ENCODE peak calls at places on chromosomes 5 and 9, in four cellular contexts. E, Q, L and X are unnamed samples.

GRCh38 chr5:139961435-139962157 is 81.5 kb downstream of the NRG2 start:
- DNase-seq in E (no peak), Q (no peak), L (no peak), X (peak; percentile 58)

GRCh38 chr5:9661316-9662015 is 31.3 kb upstream of the TAS2R1 start:
- DNase-seq in E (no peak), Q (no peak), L (no peak), X (no peak)

GRCh38 chr9:123239726-123240125 is 28.7 kb downstream of the STRBP start:
- DNase-seq in E (no peak), Q (no peak), L (no peak), X (no peak)

GRCh38 chr9:73916016-73916673 is 581.0 kb upstream of the RORB start:
- DNase-seq in E (no peak), Q (peak; percentile 19), L (no peak), X (no peak)

GRCh38 chr5:96529559-96529958 is 96.5 kb upstream of the PCSK1 start:
- DNase-seq in E (no peak), Q (no peak), L (no peak), X (no peak)

GRCh38 chr5:168570490-168571328 is 8.5 kb downstream of the PANK3 start:
- DNase-seq in E (no peak), Q (no peak), L (peak; percentile 57), X (no peak)

GRCh38 chr5:78808380-78808779 is 159.8 kb upstream of the LHFPL2 start:
- DNase-seq in E (no peak), Q (no peak), L (no peak), X (no peak)

GRCh38 chr9:35547889-35548418 is 57.1 kb upstream of the TESK1 start:
- DNase-seq in E (no peak), Q (no peak), L (no peak), X (no peak)

GRCh38 chr5:45385321-45386058 is 310.7 kb downstream of the HCN1 start:
- DNase-seq in E (no peak), Q (no peak), L (no peak), X (no peak)

GRCh38 chr9:131181091-131181681 is 55.8 kb downstream of the NUP214 start:
- DNase-seq in E (no peak), Q (no peak), L (peak; percentile 82), X (no peak)

GRCh38 chr9:19922476-19923118 is 133.8 kb upstream of the SLC24A2 start:
- DNase-seq in E (no peak), Q (peak; percentile 50), L (no peak), X (no peak)

GRCh38 chr9:95572370-95573151 is 55.8 kb upstream of the PTCH1 start:
- DNase-seq in E (no peak), Q (no peak), L (no peak), X (peak; percentile 32)

GRCh38 chr5:54904425-54904824 is 81.0 kb downstream of the ESM1 start:
- DNase-seq in E (no peak), Q (peak; percentile 24), L (peak; percentile 17), X (no peak)

GRCh38 chr5:54905942-54906537 is 79.4 kb downstream of the ESM1 start:
- DNase-seq in E (peak; percentile 69), Q (peak; percentile 56), L (peak; percentile 43), X (peak; percentile 89)

GRCh38 chr5:54900906-54901725 is 84.3 kb downstream of the ESM1 start:
- DNase-seq in E (peak; percentile 78), Q (no peak), L (no peak), X (peak; percentile 87)

GRCh38 chr5:54905246-54905770 is 80.1 kb downstream of the ESM1 start:
- DNase-seq in E (no peak), Q (no peak), L (no peak), X (no peak)

GRCh38 chr5:54902817-54903473 is 82.4 kb downstream of the ESM1 start:
- DNase-seq in E (peak; percentile 20), Q (no peak), L (no peak), X (no peak)
- H3K4me3 ChIP-seq in E (no peak overlapping the region), Q (no peak overlapping the region), L (no peak overlapping the region), X (no peak overlapping the region)

DNA sequence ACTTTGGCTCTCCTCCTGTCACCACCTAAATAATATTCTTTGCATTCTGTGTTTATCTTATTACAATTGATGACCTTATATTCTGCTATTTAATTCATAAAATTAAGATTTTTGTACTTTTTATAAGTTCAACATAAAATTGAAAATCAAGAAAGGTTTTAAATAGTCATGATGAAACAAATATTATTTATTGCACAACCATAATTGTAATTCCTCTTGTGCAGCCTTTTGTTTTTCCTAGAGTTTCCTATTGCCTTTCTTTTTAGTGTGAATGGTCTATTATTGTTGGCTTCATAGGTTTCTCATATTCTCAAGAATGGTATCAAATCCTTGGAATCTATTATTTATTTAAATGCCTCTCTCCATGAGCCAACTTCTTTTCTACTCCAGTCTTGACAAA is 117.9 kb downstream of the TMEM161B start:
- DNase-seq in E (no peak), Q (no peak), L (no peak), X (no peak)
- TF ChIP-seq CTCF in E (no peak), Q (no peak), L (no peak), X (no peak)

DNA sequence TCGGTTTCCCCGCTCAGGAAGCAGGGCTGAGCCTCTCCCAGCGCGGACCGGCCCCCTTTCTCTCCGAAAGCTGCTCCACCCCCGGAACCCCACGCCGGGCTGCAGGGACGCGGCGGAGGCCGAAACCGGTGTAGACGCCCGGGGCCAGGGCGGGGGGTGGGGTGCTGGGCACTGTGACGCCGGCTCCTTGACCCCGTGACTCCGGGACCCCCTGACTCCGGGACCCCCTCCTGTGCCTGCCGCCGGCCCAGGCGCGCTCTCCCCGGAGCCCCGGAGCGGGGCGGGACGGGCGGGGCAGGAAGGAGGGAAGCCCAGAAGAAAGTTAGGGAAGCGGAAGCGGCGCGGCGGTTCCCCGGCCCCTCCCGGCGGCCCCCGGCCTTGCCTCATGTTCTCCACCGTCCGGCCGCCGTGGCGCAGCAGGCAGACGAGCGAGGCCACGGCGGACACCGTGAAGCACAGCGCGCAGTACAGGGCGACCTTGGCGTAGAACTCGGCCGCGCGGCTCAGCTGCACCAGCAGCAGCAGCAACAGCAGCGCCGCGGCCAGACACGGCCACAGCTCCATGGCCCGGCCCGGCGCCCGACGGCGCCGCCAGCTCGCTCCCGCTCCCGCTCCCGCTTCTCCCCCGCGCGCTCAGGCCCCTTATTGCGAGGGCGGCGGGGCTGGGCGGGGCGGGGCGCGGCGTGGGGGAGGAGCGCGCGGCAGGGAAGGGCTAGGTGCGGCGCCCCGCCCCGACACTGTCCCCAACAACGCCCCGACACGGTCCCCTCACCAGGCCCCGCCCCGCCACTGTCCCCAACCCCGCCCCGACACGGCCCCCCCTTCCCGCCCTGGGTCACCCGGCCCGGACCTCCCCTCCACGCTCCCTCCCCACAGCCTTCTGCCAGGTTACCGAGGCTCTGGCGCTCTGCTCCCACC is at the start of gene AGPAT2:
- DNase-seq in E (peak; percentile 69), Q (peak; percentile 70), L (peak; percentile 99), X (peak; percentile 51)
- TF ChIP-seq POLR2A in E (peak; percentile 21), Q (peak; percentile 82), L (peak; percentile 86), X (no peak)

GRCh38 chr5:124951676-124952075 is 205.2 kb upstream of the ZNF608 start:
- DNase-seq in E (no peak), Q (no peak), L (no peak), X (no peak)

GRCh38 chr5:124952079-124952478 is 205.6 kb upstream of the ZNF608 start:
- DNase-seq in E (no peak), Q (no peak), L (no peak), X (no peak)

GRCh38 chr5:124952566-124952965 is 206.1 kb upstream of the ZNF608 start:
- DNase-seq in E (no peak), Q (no peak), L (no peak), X (no peak)

GRCh38 chr5:124949862-124950261 is 203.4 kb upstream of the ZNF608 start:
- DNase-seq in E (no peak), Q (no peak), L (no peak), X (no peak)

GRCh38 chr5:124951105-124951504 is 204.7 kb upstream of the ZNF608 start:
- DNase-seq in E (no peak), Q (no peak), L (no peak), X (no peak)
- H3K4me3 ChIP-seq in E (no peak overlapping the region), Q (no peak overlapping the region), L (no peak overlapping the region), X (no peak overlapping the region)

DNA sequence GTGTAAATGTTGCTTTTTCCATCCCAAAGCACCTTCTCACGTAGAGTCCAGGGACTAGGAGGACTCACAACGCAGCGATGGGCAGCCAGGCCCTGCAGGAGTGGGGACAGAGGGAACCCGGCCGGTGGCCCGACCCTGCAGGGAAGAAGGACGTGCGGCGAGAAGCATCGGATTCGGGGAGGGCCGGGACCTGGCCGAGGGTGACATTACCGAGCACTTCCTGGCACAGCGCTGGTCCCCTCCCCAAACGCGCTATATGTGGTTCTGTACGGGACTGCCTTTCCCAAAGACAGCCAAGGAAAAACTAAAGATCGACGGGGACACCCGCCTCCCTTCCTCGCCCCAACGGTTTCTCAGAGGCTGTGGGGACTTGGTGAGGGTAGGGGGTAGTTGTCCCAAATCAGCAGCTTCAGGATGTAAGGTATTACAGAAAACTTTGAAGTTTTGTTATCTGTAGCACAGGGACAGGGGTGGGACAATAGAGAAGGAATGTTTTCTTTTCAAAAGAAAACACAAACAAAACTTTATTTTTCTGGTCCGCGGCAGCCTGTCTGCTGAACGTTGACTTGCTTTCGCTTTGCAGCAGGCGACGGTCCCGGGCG is 887 bp upstream of the MAP3K1 start:
- DNase-seq in E (peak; percentile 19), Q (peak; percentile 31), L (no peak), X (peak; percentile 83)
- TF ChIP-seq CTCF in E (no peak), Q (no peak), L (no peak), X (no peak)

GRCh38 chr5:158014367-158014766 is 155.4 kb upstream of the CLINT1 start:
- DNase-seq in E (no peak), Q (no peak), L (no peak), X (no peak)
- TF ChIP-seq POLR2A in E (no peak), Q (no peak), L (no peak), X (no peak)

GRCh38 chr9:107481035-107481434 is 8.5 kb downstream of the KLF4 start:
- DNase-seq in E (no peak), Q (peak; percentile 15), L (no peak), X (no peak)
- H3K4me3 ChIP-seq in E (no peak overlapping the region), Q (peak overlapping the region; percentile 33), L (peak overlapping the region; percentile 4), X (no peak overlapping the region)

GRCh38 chr9:132725306-132725705 is 55.0 kb downstream of the GTF3C4 start:
- DNase-seq in E (no peak), Q (no peak), L (no peak), X (no peak)
- TF ChIP-seq CTCF in E (no peak), Q (no peak), L (no peak), X (no peak)